ENCODE peak calls at places on chromosome 2, in four cellular contexts. I is K562, P is GM12878, D is HepG2. N is an unnamed sample.

GRCh38 chr2:40219141-40219540 is 232.7 kb downstream of the SLC8A1 start:
- DNase-seq in I (no peak), P (no peak), D (no peak), N (no peak)

GRCh38 chr2:67259581-67260347 is 137.4 kb upstream of the ETAA1 start:
- DNase-seq in I (no peak), P (no peak), D (no peak), N (no peak)

GRCh38 chr2:79529636-79530035 is 16.8 kb downstream of the CTNNA2 start:
- DNase-seq in I (no peak), P (no peak), D (no peak), N (no peak)

GRCh38 chr2:98468621-98469236 is 24.1 kb downstream of the INPP4A start:
- DNase-seq in I (no peak), P (peak), D (no peak), N (no peak)

GRCh38 chr2:109352066-109352897 is 223.3 kb downstream of the SH3RF3 start:
- DNase-seq in I (no peak), P (no peak), D (no peak), N (no peak)

GRCh38 chr2:234881413-234882241 is 70.2 kb upstream of the SH3BP4 start:
- DNase-seq in I (peak), P (no peak), D (peak), N (peak)

GRCh38 chr2:1930956-1931914 is 186.9 kb upstream of the PXDN start:
- DNase-seq in I (no peak), P (no peak), D (no peak), N (no peak)

GRCh38 chr2:134448650-134449049 is 194.8 kb downstream of the MGAT5 start:
- DNase-seq in I (no peak), P (no peak), D (no peak), N (no peak)

GRCh38 chr2:238320648-238321281 is 447 bp downstream of the TRAF3IP1 start:
- DNase-seq in I (no peak), P (no peak), D (no peak), N (peak)

GRCh38 chr2:197152451-197153228 is 157.9 kb downstream of the ANKRD44 start:
- DNase-seq in I (no peak), P (peak), D (no peak), N (no peak)

GRCh38 chr2:151251012-151251411 is 10.7 kb downstream of the RBM43 start:
- DNase-seq in I (no peak), P (no peak), D (no peak), N (no peak)

GRCh38 chr2:28995765-28996164 is 14.7 kb downstream of the TOGARAM2 start:
- DNase-seq in I (no peak), P (no peak), D (no peak), N (no peak)
- TF ChIP-seq NR2C2 in I (no peak), P (no peak), D (no peak), N (no peak)

DNA sequence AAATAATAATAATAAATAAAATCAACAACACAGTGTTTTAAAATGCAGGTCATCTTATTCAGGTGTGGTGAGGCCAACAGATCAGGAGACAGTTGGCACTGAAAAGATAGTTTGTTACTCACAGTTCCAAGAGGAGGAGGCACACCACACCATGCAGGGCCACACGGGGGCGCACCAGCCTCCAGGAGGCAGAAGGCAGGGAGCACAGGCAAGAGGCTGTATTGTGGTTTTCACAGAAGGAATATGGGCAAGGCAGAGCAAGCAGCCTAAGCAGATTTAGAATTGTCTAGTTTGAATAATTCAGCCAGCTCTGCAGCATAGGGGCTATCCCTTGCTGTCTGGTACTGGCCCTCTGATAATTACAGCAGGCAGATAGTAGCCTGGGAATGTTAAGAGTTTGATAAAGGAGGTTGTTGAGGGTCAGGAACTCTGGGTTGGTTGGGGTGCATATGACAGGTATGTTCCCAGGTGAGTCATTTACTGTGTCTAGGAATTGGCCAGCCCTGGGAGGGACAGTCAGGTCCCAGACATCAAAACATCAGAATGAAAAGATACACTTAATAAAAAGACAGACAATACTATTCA is 31.3 kb downstream of the KIAA2012 start:
- DNase-seq in I (peak), P (peak), D (peak), N (peak)
- TF ChIP-seq NR2C2 in I (no peak), P (no peak), D (no peak), N (no peak)

GRCh38 chr2:17543848-17544645 is 3.6 kb downstream of the VSNL1 start:
- DNase-seq in I (no peak), P (no peak), D (peak), N (no peak)
- TF ChIP-seq NR2C2 in I (no peak), P (no peak), D (no peak), N (no peak)

GRCh38 chr2:86020984-86021383 is 84.7 kb downstream of the POLR1A start:
- DNase-seq in I (no peak), P (no peak), D (no peak), N (no peak)
- TF ChIP-seq NR2C2 in I (no peak), P (no peak), D (no peak), N (no peak)

DNA sequence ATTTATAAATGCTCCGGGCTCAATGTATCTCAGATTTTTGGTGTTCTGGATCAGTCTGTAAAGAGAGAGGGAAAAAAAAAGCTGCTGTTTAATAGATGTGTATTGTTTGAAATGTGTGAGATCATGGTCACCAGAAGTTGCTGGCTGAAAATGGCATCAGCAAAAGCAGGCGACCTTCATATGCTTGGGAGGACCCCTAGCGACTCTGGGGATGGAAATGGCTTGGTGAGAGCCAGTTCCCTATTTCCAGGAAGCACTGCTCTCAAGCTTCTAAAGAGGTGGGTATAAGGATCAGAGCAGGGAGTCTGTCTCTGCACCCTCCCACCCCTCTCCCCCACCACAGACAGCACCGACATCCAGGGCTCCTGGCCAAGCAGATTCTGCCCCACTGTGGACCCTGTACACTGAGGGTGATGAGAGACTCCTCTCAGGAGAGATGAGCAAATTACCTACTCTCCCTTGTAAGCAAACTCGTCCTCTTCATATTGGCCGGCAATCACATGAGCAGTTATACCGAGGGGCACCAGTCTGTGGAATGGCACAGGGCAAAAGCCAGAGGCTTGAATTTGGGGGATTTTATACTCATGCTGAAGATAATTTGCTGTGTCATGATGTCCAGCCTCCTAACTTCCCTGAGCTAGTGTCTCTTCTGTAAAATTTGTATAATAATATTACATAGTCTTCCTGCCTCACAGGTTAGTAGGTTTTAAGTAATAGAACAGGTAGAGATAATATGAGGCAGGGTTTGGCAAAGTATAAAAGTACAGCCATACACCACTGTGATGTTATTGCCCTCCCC is 29.6 kb downstream of the LHCGR start:
- DNase-seq in I (peak), P (no peak), D (peak), N (peak)
- TF ChIP-seq NR2C2 in I (no peak), P (no peak), D (no peak), N (no peak)

N was measured in WTC11.